ENCODE peak calls at places on chromosomes 3 and 15, in nine cellular contexts. F is activated T-helper 17 cell treated with anti-CD3 and anti-CD28 coated beads, Interleukin-2, amount 50 U/mL, for 72 hours; N is HepG2; H is right cardiac atrium; E is naive thymus-derived CD8-positive, alpha-beta T cell; M is T-cell; S is activated CD8-positive, alpha-beta T cell treated with anti-CD3 and anti-CD28 coated beads for 36 hours; J is heart right ventricle; L is left lung. Q is an unnamed sample.

GRCh38 chr3:172869797-172870518 is 119.4 kb downstream of the ECT2 start:
- ATAC-seq in F (no peak), N (no peak), H (peak), E (no peak), M (no peak), S (no peak), J (no peak), L (peak), Q (no peak)

GRCh38 chr3:52707585-52707984 is 1.7 kb downstream of the SPCS1 start:
- ATAC-seq in F (no peak), N (no peak), H (no peak), E (no peak), M (no peak), S (no peak), J (no peak), L (no peak), Q (no peak)

GRCh38 chr15:57732526-57733331 is 26.2 kb downstream of the POLR2M start:
- ATAC-seq in F (no peak), N (peak), H (no peak), E (peak), M (peak), S (no peak), J (no peak), L (peak), Q (no peak)

GRCh38 chr15:78046796-78047341 is 30.6 kb downstream of the TBC1D2B start:
- ATAC-seq in F (peak), N (no peak), H (peak), E (peak), M (no peak), S (peak), J (no peak), L (peak), Q (no peak)

GRCh38 chr15:86664581-86664980 is 584.9 kb downstream of the AGBL1 start:
- ATAC-seq in F (no peak), N (no peak), H (no peak), E (no peak), M (no peak), S (no peak), J (no peak), L (no peak), Q (no peak)

GRCh38 chr3:131315162-131315561 is 66.4 kb upstream of the NUDT16 start:
- ATAC-seq in F (no peak), N (no peak), H (no peak), E (no peak), M (no peak), S (no peak), J (no peak), L (no peak), Q (no peak)

GRCh38 chr15:100711479-100712130 is 109.2 kb downstream of the ASB7 start:
- ATAC-seq in F (no peak), N (no peak), H (no peak), E (no peak), M (no peak), S (no peak), J (no peak), L (no peak), Q (no peak)

GRCh38 chr3:192867645-192868044 is 50.0 kb downstream of the MB21D2 start:
- ATAC-seq in F (no peak), N (no peak), H (peak), E (no peak), M (no peak), S (no peak), J (peak), L (no peak), Q (no peak)

GRCh38 chr3:181956122-181956521 is 244.4 kb downstream of the SOX2 start:
- ATAC-seq in F (no peak), N (no peak), H (no peak), E (no peak), M (no peak), S (no peak), J (no peak), L (no peak), Q (peak)

GRCh38 chr3:150472421-150472820 is 64.3 kb downstream of the TSC22D2 start:
- ATAC-seq in F (no peak), N (no peak), H (no peak), E (no peak), M (no peak), S (no peak), J (no peak), L (no peak), Q (no peak)

GRCh38 chr15:82739086-82739485 is 29.4 kb upstream of the AP3B2 start:
- ATAC-seq in F (no peak), N (no peak), H (no peak), E (no peak), M (no peak), S (no peak), J (no peak), L (no peak), Q (no peak)

GRCh38 chr3:183489455-183490210 is 61.2 kb upstream of the MCF2L2 start:
- ATAC-seq in F (no peak), N (no peak), H (no peak), E (no peak), M (no peak), S (no peak), J (no peak), L (peak), Q (no peak)